ENCODE peak calls at places on chromosomes 4 and X, in eight cellular contexts. One of them, this sample, is unnamed.

GRCh38 chr4:162634390-162634789 is 470.6 kb upstream of the FSTL5 start:
- DNase-seq in DMS153: no peak
- DNase-seq in M059J: no peak
- DNase-seq in activated CD8-positive, alpha-beta memory T cell treated with anti-CD3 and anti-CD28 coated beads for 4 hours: no peak
- DNase-seq in neural progenitor cell: no peak
- DNase-seq in HFF-Myc: no peak
- DNase-seq in choroid plexus epithelial cell: no peak
- DNase-seq in stimulated activated CD4-positive, alpha-beta T cell treated with anti-CD3 and anti-CD28 coated beads, TNF-alpha, amount 100 ng/mL, for 4 hours: no peak
- DNase-seq in this sample: no peak

GRCh38 chrX:15468036-15468435 is 25.1 kb downstream of the PIR start:
- DNase-seq in HFF-Myc: no peak
- DNase-seq in neural progenitor cell: peak; percentile 50
- DNase-seq in choroid plexus epithelial cell: peak; percentile 68
- DNase-seq in M059J: peak; percentile 44
- DNase-seq in DMS153: no peak
- DNase-seq in activated CD8-positive, alpha-beta memory T cell treated with anti-CD3 and anti-CD28 coated beads for 4 hours: no peak
- DNase-seq in stimulated activated CD4-positive, alpha-beta T cell treated with anti-CD3 and anti-CD28 coated beads, TNF-alpha, amount 100 ng/mL, for 4 hours: no peak
- DNase-seq in this sample: no peak

GRCh38 chrX:119512145-119512800 is 44.0 kb downstream of the SLC25A5 start:
- DNase-seq in stimulated activated CD4-positive, alpha-beta T cell treated with anti-CD3 and anti-CD28 coated beads, TNF-alpha, amount 100 ng/mL, for 4 hours: no peak
- DNase-seq in HFF-Myc: peak; percentile 21
- DNase-seq in M059J: peak; percentile 85
- DNase-seq in DMS153: peak; percentile 73
- DNase-seq in choroid plexus epithelial cell: peak; percentile 81
- DNase-seq in activated CD8-positive, alpha-beta memory T cell treated with anti-CD3 and anti-CD28 coated beads for 4 hours: no peak
- DNase-seq in neural progenitor cell: peak; percentile 82
- DNase-seq in this sample: peak; percentile 55

GRCh38 chr4:84965558-84966381 is 720 bp downstream of the WDFY3 start:
- DNase-seq in HFF-Myc: no peak
- DNase-seq in neural progenitor cell: peak; percentile 83
- DNase-seq in stimulated activated CD4-positive, alpha-beta T cell treated with anti-CD3 and anti-CD28 coated beads, TNF-alpha, amount 100 ng/mL, for 4 hours: no peak
- DNase-seq in choroid plexus epithelial cell: peak; percentile 29
- DNase-seq in DMS153: no peak
- DNase-seq in activated CD8-positive, alpha-beta memory T cell treated with anti-CD3 and anti-CD28 coated beads for 4 hours: no peak
- DNase-seq in M059J: peak; percentile 56
- DNase-seq in this sample: peak; percentile 65

GRCh38 chrX:71990518-71990917 is 79.9 kb downstream of the NHSL2 start:
- DNase-seq in neural progenitor cell: no peak
- DNase-seq in choroid plexus epithelial cell: no peak
- DNase-seq in HFF-Myc: no peak
- DNase-seq in DMS153: no peak
- DNase-seq in activated CD8-positive, alpha-beta memory T cell treated with anti-CD3 and anti-CD28 coated beads for 4 hours: no peak
- DNase-seq in stimulated activated CD4-positive, alpha-beta T cell treated with anti-CD3 and anti-CD28 coated beads, TNF-alpha, amount 100 ng/mL, for 4 hours: no peak
- DNase-seq in M059J: no peak
- DNase-seq in this sample: no peak

GRCh38 chr4:105838082-105838481 is 57.2 kb upstream of the NPNT start:
- DNase-seq in HFF-Myc: no peak
- DNase-seq in neural progenitor cell: no peak
- DNase-seq in choroid plexus epithelial cell: no peak
- DNase-seq in activated CD8-positive, alpha-beta memory T cell treated with anti-CD3 and anti-CD28 coated beads for 4 hours: no peak
- DNase-seq in stimulated activated CD4-positive, alpha-beta T cell treated with anti-CD3 and anti-CD28 coated beads, TNF-alpha, amount 100 ng/mL, for 4 hours: no peak
- DNase-seq in M059J: no peak
- DNase-seq in DMS153: no peak
- DNase-seq in this sample: no peak

GRCh38 chr4:173913496-173913895 is 370.0 kb downstream of the FBXO8 start:
- DNase-seq in HFF-Myc: no peak
- DNase-seq in activated CD8-positive, alpha-beta memory T cell treated with anti-CD3 and anti-CD28 coated beads for 4 hours: no peak
- DNase-seq in DMS153: no peak
- DNase-seq in stimulated activated CD4-positive, alpha-beta T cell treated with anti-CD3 and anti-CD28 coated beads, TNF-alpha, amount 100 ng/mL, for 4 hours: no peak
- DNase-seq in choroid plexus epithelial cell: no peak
- DNase-seq in neural progenitor cell: no peak
- DNase-seq in M059J: no peak
- DNase-seq in this sample: no peak

GRCh38 chr4:2482693-2483092 is 13.8 kb downstream of the RNF4 start:
- DNase-seq in DMS153: no peak
- DNase-seq in stimulated activated CD4-positive, alpha-beta T cell treated with anti-CD3 and anti-CD28 coated beads, TNF-alpha, amount 100 ng/mL, for 4 hours: no peak
- DNase-seq in neural progenitor cell: no peak
- DNase-seq in activated CD8-positive, alpha-beta memory T cell treated with anti-CD3 and anti-CD28 coated beads for 4 hours: no peak
- DNase-seq in M059J: no peak
- DNase-seq in choroid plexus epithelial cell: peak; percentile 83
- DNase-seq in HFF-Myc: no peak
- DNase-seq in this sample: no peak

GRCh38 chr4:173500841-173501591 is 29.0 kb downstream of the HAND2 start:
- DNase-seq in stimulated activated CD4-positive, alpha-beta T cell treated with anti-CD3 and anti-CD28 coated beads, TNF-alpha, amount 100 ng/mL, for 4 hours: no peak
- DNase-seq in activated CD8-positive, alpha-beta memory T cell treated with anti-CD3 and anti-CD28 coated beads for 4 hours: no peak
- DNase-seq in choroid plexus epithelial cell: no peak
- DNase-seq in DMS153: no peak
- DNase-seq in M059J: no peak
- DNase-seq in neural progenitor cell: no peak
- DNase-seq in HFF-Myc: no peak
- DNase-seq in this sample: no peak

GRCh38 chr4:160375746-160376452 is 1273.0 kb downstream of the RAPGEF2 start:
- DNase-seq in neural progenitor cell: no peak
- DNase-seq in DMS153: no peak
- DNase-seq in choroid plexus epithelial cell: peak; percentile 32
- DNase-seq in HFF-Myc: no peak
- DNase-seq in activated CD8-positive, alpha-beta memory T cell treated with anti-CD3 and anti-CD28 coated beads for 4 hours: no peak
- DNase-seq in M059J: peak; percentile 3
- DNase-seq in stimulated activated CD4-positive, alpha-beta T cell treated with anti-CD3 and anti-CD28 coated beads, TNF-alpha, amount 100 ng/mL, for 4 hours: no peak
- DNase-seq in this sample: no peak

GRCh38 chr4:162115323-162115722 is 48.5 kb downstream of the FSTL5 start:
- DNase-seq in DMS153: no peak
- DNase-seq in stimulated activated CD4-positive, alpha-beta T cell treated with anti-CD3 and anti-CD28 coated beads, TNF-alpha, amount 100 ng/mL, for 4 hours: no peak
- DNase-seq in activated CD8-positive, alpha-beta memory T cell treated with anti-CD3 and anti-CD28 coated beads for 4 hours: no peak
- DNase-seq in neural progenitor cell: no peak
- DNase-seq in HFF-Myc: no peak
- DNase-seq in choroid plexus epithelial cell: peak; percentile 5
- DNase-seq in M059J: no peak
- DNase-seq in this sample: no peak

GRCh38 chrX:37921758-37922157 is 74.4 kb upstream of the DYNLT3 start:
- DNase-seq in choroid plexus epithelial cell: peak; percentile 26
- DNase-seq in M059J: peak; percentile 88
- DNase-seq in stimulated activated CD4-positive, alpha-beta T cell treated with anti-CD3 and anti-CD28 coated beads, TNF-alpha, amount 100 ng/mL, for 4 hours: no peak
- DNase-seq in HFF-Myc: peak; percentile 19
- DNase-seq in DMS153: peak; percentile 65
- DNase-seq in neural progenitor cell: no peak
- DNase-seq in activated CD8-positive, alpha-beta memory T cell treated with anti-CD3 and anti-CD28 coated beads for 4 hours: no peak
- DNase-seq in this sample: no peak

GRCh38 chr4:6542951-6543350 is 32.0 kb upstream of the MAN2B2 start:
- DNase-seq in HFF-Myc: no peak
- DNase-seq in M059J: no peak
- DNase-seq in neural progenitor cell: no peak
- DNase-seq in DMS153: no peak
- DNase-seq in choroid plexus epithelial cell: no peak
- DNase-seq in activated CD8-positive, alpha-beta memory T cell treated with anti-CD3 and anti-CD28 coated beads for 4 hours: no peak
- DNase-seq in stimulated activated CD4-positive, alpha-beta T cell treated with anti-CD3 and anti-CD28 coated beads, TNF-alpha, amount 100 ng/mL, for 4 hours: no peak
- DNase-seq in this sample: no peak

GRCh38 chr4:22500128-22500611 is 15.7 kb downstream of the ADGRA3 start:
- DNase-seq in activated CD8-positive, alpha-beta memory T cell treated with anti-CD3 and anti-CD28 coated beads for 4 hours: no peak
- DNase-seq in HFF-Myc: no peak
- DNase-seq in stimulated activated CD4-positive, alpha-beta T cell treated with anti-CD3 and anti-CD28 coated beads, TNF-alpha, amount 100 ng/mL, for 4 hours: no peak
- DNase-seq in DMS153: peak; percentile 42
- DNase-seq in M059J: peak; percentile 59
- DNase-seq in choroid plexus epithelial cell: no peak
- DNase-seq in neural progenitor cell: no peak
- DNase-seq in this sample: no peak

GRCh38 chr4:51960486-51960885 is 59.7 kb downstream of the LRRC66 start:
- DNase-seq in HFF-Myc: no peak
- DNase-seq in neural progenitor cell: no peak
- DNase-seq in activated CD8-positive, alpha-beta memory T cell treated with anti-CD3 and anti-CD28 coated beads for 4 hours: no peak
- DNase-seq in choroid plexus epithelial cell: no peak
- DNase-seq in stimulated activated CD4-positive, alpha-beta T cell treated with anti-CD3 and anti-CD28 coated beads, TNF-alpha, amount 100 ng/mL, for 4 hours: no peak
- DNase-seq in M059J: peak; percentile 65
- DNase-seq in DMS153: no peak
- DNase-seq in this sample: no peak

GRCh38 chrX:66961665-66962064 is 322.8 kb upstream of the EDA2R start:
- DNase-seq in HFF-Myc: no peak
- DNase-seq in M059J: no peak
- DNase-seq in DMS153: no peak
- DNase-seq in stimulated activated CD4-positive, alpha-beta T cell treated with anti-CD3 and anti-CD28 coated beads, TNF-alpha, amount 100 ng/mL, for 4 hours: no peak
- DNase-seq in choroid plexus epithelial cell: no peak
- DNase-seq in activated CD8-positive, alpha-beta memory T cell treated with anti-CD3 and anti-CD28 coated beads for 4 hours: no peak
- DNase-seq in neural progenitor cell: no peak
- DNase-seq in this sample: no peak

This sample was measured in sciatic nerve.